ENCODE peak calls at places on chromosome 18, in five cellular contexts. I is right cardiac atrium, Q is stomach, B is A673, D is fibroblast of lung. F is an unnamed sample.

GRCh38 chr18:59505311-59505710 is 146.2 kb upstream of the LMAN1 start:
- DNase-seq in I (no peak), Q (no peak), B (no peak), D (peak), F (no peak)

GRCh38 chr18:35478520-35479435 is 19.0 kb downstream of the INO80C start:
- DNase-seq in I (no peak), Q (peak), B (peak), D (peak), F (no peak)

GRCh38 chr18:6558770-6559169 is 144.1 kb upstream of the L3MBTL4 start:
- DNase-seq in I (no peak), Q (no peak), B (no peak), D (no peak), F (no peak)

GRCh38 chr18:23073996-23074606 is 61.2 kb upstream of the CABLES1 start:
- DNase-seq in I (no peak), Q (no peak), B (no peak), D (no peak), F (no peak)

GRCh38 chr18:54995421-54995820 is 36.2 kb upstream of the CCDC68 start:
- DNase-seq in I (no peak), Q (no peak), B (no peak), D (no peak), F (no peak)

GRCh38 chr18:23977709-23978483 is 36.7 kb upstream of the TTC39C start:
- DNase-seq in I (no peak), Q (no peak), B (no peak), D (peak), F (no peak)

GRCh38 chr18:66210875-66211274 is 393.0 kb downstream of the CDH19 start:
- DNase-seq in I (no peak), Q (no peak), B (no peak), D (peak), F (no peak)

GRCh38 chr18:23861326-23861725 is 153.2 kb upstream of the TTC39C start:
- DNase-seq in I (no peak), Q (no peak), B (no peak), D (no peak), F (no peak)

GRCh38 chr18:63339920-63340484 is 20.4 kb upstream of the BCL2 start:
- DNase-seq in I (no peak), Q (no peak), B (peak), D (peak), F (peak)

GRCh38 chr18:5600376-5601071 is 56.7 kb upstream of the EPB41L3 start:
- DNase-seq in I (no peak), Q (no peak), B (peak), D (no peak), F (no peak)

GRCh38 chr18:42107287-42108045 is 152.4 kb downstream of the PIK3C3 start:
- DNase-seq in I (no peak), Q (no peak), B (no peak), D (no peak), F (no peak)

GRCh38 chr18:23458830-23459529 is 5.9 kb downstream of the RIOK3 start:
- DNase-seq in I (no peak), Q (no peak), B (no peak), D (no peak), F (no peak)

GRCh38 chr18:33761363-33761762 is 183.3 kb downstream of the ASXL3 start:
- DNase-seq in I (peak), Q (peak), B (peak), D (peak), F (peak)

GRCh38 chr18:62788891-62789290 is 73.5 kb downstream of the PHLPP1 start:
- DNase-seq in I (no peak), Q (no peak), B (no peak), D (peak), F (no peak)

GRCh38 chr18:55588001-55588875 is at the start of gene TCF4:
- DNase-seq in I (peak), Q (peak), B (peak), D (peak), F (peak)

GRCh38 chr18:75045249-75045648 is 163.7 kb downstream of the PTGR3 start:
- DNase-seq in I (no peak), Q (no peak), B (no peak), D (no peak), F (no peak)

GRCh38 chr18:22858121-22858520 is 75.0 kb upstream of the RBBP8 start:
- DNase-seq in I (no peak), Q (no peak), B (no peak), D (no peak), F (no peak)

GRCh38 chr18:23662309-23663263 is at the start of gene ANKRD29:
- DNase-seq in I (peak), Q (peak), B (peak), D (peak), F (peak)

GRCh38 chr18:23257686-23258565 is 122.6 kb downstream of the CABLES1 start:
- DNase-seq in I (peak), Q (no peak), B (no peak), D (peak), F (no peak)

GRCh38 chr18:11851156-11852047 is at the start of gene CHMP1B:
- DNase-seq in I (peak), Q (peak), B (peak), D (peak), F (peak)

GRCh38 chr18:39053569-39053968 is 1488.0 kb upstream of the CELF4 start:
- DNase-seq in I (no peak), Q (no peak), B (no peak), D (no peak), F (no peak)

GRCh38 chr18:61770279-61770678 is 122.5 kb downstream of the RNF152 start:
- DNase-seq in I (no peak), Q (no peak), B (no peak), D (no peak), F (no peak)

GRCh38 chr18:64409511-64409910 is 260.6 kb upstream of the LINC00305 start:
- DNase-seq in I (no peak), Q (no peak), B (peak), D (no peak), F (peak)

DNA sequence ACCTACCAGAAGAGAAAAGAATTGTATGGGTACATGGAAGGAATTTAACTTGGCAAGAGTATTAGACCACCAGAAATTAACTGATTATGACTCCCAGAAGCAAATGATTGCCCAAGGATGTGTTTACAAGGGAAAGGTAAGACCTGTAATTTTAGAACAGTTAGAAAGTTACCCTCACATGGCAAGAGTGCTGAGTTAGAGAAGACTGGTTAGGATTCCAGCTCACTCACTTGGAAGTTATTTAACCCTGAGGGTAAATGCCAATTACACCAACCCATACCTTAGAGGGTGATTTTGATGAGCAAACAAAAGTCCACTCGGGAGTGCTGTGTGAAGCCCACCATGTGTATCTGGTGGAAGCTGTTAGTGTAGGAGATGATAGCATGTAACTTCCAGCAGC is 170.2 kb downstream of the TPGS2 start:
- DNase-seq in I (no peak), Q (no peak), B (no peak), D (no peak), F (no peak)
- H3K27ac ChIP-seq in I (no peak), Q (no peak), B (no peak), D (no peak), F (no peak)

DNA sequence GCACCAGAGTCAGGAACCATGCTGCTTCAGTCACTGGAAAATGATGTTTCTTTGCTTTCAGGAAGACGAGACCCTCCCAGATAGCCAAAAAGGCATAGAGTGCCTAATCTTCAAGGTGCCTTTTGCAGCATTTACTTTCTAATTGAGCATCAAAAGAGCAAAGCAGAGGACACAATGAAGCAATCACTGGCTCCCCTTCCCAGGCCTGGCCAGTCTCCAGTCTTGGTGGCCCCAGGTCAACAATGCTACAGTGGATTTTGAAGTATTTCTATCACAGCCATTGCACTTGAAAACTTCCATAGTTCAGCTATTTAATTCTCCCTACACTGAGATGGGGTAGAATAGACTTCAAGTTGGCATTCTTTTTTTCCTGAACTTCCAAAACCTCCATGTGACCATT is 15.4 kb downstream of the ZBTB7C start:
- DNase-seq in I (no peak), Q (no peak), B (no peak), D (no peak), F (no peak)
- H3K27ac ChIP-seq in I (no peak), Q (no peak), B (no peak), D (no peak), F (no peak)

GRCh38 chr18:51107594-51108305 is 77.7 kb downstream of the SMAD4 start:
- DNase-seq in I (no peak), Q (no peak), B (no peak), D (no peak), F (no peak)
- H3K27ac ChIP-seq in I (no peak), Q (no peak), B (no peak), D (no peak), F (no peak)

GRCh38 chr18:69957071-69957620 is 9.5 kb upstream of the CD226 start:
- DNase-seq in I (no peak), Q (no peak), B (no peak), D (no peak), F (no peak)
- H3K27ac ChIP-seq in I (no peak), Q (no peak), B (no peak), D (no peak), F (no peak)

GRCh38 chr18:79457239-79457638 is 61.5 kb downstream of the NFATC1 start:
- DNase-seq in I (no peak), Q (no peak), B (no peak), D (no peak), F (no peak)

GRCh38 chr18:79458131-79458838 is 62.6 kb downstream of the NFATC1 start:
- DNase-seq in I (peak), Q (peak), B (no peak), D (peak), F (peak)

GRCh38 chr18:79456105-79456980 is 60.6 kb downstream of the NFATC1 start:
- DNase-seq in I (no peak), Q (no peak), B (no peak), D (no peak), F (no peak)

GRCh38 chr18:79458917-79459803 is 63.4 kb downstream of the NFATC1 start:
- DNase-seq in I (peak), Q (no peak), B (no peak), D (no peak), F (no peak)

GRCh38 chr18:79457652-79458051 is 61.9 kb downstream of the NFATC1 start:
- DNase-seq in I (no peak), Q (no peak), B (no peak), D (no peak), F (no peak)
- H3K27ac ChIP-seq in I (no peak), Q (no peak), B (no peak), D (no peak), F (no peak)

DNA sequence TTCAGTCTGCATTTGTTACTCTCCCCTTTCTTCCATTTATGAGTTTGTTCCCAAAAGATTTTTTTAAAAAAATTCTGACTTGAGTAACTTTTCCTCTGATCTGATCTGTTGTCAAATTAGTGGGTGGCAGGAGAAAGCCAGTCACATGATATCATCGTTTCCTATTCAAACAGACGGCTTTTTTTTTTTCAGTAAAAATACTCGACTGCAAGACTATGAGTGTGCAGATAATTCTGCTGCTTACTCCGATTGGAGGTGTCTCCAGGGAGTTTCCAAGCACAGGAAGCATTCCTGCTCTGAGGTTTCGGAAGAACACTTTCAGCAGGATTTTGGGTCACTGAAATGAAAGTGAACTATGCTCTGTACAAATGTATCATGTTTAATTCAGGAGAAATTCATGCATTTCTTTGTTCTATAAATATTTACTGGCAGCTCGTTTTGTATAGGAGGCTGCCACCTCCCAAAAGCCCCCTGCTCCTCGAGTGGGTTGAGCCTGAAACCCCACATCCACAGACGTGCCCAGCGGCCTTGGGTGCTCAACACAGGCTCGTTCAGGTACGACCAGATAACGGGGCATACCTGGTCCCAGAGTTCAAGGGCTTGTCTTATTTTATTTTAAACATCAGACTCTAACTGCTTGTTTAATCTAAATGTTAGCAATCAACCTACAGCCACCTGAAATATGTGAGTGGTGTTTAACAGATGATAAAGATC is 126.9 kb upstream of the ZNF516 start:
- DNase-seq in I (no peak), Q (no peak), B (peak), D (peak), F (no peak)
- H3K27ac ChIP-seq in I (no peak), Q (peak), B (peak), D (no peak), F (no peak)

GRCh38 chr18:10485475-10485874 is 31.0 kb downstream of the APCDD1 start:
- DNase-seq in I (no peak), Q (no peak), B (no peak), D (no peak), F (no peak)

GRCh38 chr18:10477863-10478260 is 23.4 kb downstream of the APCDD1 start:
- DNase-seq in I (no peak), Q (no peak), B (no peak), D (no peak), F (no peak)

GRCh38 chr18:10482985-10483949 is 28.8 kb downstream of the APCDD1 start:
- DNase-seq in I (no peak), Q (no peak), B (no peak), D (no peak), F (no peak)

GRCh38 chr18:10481831-10482230 is 27.4 kb downstream of the APCDD1 start:
- DNase-seq in I (no peak), Q (no peak), B (peak), D (no peak), F (no peak)

GRCh38 chr18:10482363-10482984 is 28.0 kb downstream of the APCDD1 start:
- DNase-seq in I (no peak), Q (no peak), B (peak), D (no peak), F (no peak)
- H3K27ac ChIP-seq in I (no peak), Q (no peak), B (peak), D (no peak), F (no peak)

DNA sequence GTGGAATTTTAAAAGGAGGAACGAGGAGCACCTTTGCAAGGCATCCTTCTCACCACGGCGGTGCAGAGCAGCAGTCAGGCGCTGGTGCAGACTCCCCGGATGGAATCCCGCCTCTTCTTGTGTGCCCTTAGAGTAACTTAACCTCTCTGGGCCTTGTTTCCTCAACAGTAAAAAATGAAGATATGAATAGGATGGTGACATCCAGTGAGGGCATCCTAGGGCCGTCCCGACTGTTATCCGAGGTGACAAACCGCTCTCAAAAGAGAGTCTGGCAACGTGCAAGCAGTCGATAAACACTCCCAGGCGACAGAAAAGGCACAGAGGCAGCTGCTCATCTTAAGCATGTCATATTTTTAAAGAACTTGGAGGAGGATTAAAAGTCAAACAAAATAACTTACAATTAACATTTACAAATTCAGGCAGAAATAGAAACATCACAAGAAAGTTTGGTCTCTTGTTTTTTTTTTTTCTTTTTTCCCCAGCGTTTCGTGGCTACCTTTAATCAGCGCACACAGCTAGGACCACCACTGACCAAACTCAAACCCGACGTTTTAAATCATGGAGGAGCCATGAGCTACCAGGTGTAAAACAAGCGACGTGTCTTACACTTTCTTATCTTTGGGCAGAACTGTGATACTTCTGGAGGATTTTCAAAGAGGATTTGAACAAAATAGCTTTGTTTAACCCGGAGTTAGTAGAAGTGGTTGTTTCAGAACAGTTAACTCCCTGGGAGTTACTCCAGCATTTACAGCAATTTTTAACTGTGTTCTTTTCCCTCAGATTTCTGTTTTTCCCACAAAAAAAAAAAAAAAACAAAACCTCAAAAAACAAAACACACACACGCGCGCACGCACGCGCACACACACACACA is 2.1 kb downstream of the MBP start:
- DNase-seq in I (no peak), Q (no peak), B (no peak), D (no peak), F (no peak)
- H3K27ac ChIP-seq in I (peak), Q (peak), B (no peak), D (no peak), F (no peak)

GRCh38 chr18:48990497-48991298 is 39.9 kb upstream of the SMAD7 start:
- DNase-seq in I (peak), Q (no peak), B (no peak), D (peak), F (no peak)
- H3K27ac ChIP-seq in I (peak), Q (no peak), B (no peak), D (peak), F (no peak)

GRCh38 chr18:13611058-13611615 is 115.2 kb downstream of the FAM210A start:
- DNase-seq in I (peak), Q (no peak), B (peak), D (peak), F (no peak)

GRCh38 chr18:13611616-13612110 is 114.7 kb downstream of the FAM210A start:
- DNase-seq in I (peak), Q (no peak), B (peak), D (peak), F (no peak)

GRCh38 chr18:13608791-13609552 is 117.4 kb downstream of the FAM210A start:
- DNase-seq in I (no peak), Q (no peak), B (no peak), D (no peak), F (no peak)

GRCh38 chr18:13612111-13612997 is 114.0 kb downstream of the FAM210A start:
- DNase-seq in I (no peak), Q (peak), B (no peak), D (no peak), F (no peak)

DNA sequence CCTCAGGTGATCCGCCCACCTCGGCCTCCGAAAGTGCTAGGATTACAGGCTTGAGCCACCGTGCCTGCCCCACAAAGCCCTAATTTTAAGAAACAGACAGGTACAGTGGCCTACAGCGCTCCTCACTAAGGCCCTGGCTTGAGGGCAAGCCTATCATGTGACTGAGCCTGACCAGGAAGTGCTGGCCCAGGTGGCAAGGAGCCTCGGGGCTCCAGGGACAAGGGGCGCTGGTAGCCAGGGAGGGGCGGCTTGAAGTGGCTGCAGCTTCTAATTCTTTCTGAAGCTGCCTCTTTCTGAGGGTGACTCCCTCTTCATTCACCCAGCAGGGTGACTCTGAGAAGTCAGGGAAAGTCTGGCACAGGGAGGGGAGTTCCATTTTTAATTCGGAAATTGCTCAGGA is 115.8 kb downstream of the FAM210A start:
- DNase-seq in I (no peak), Q (no peak), B (peak), D (no peak), F (no peak)
- H3K27ac ChIP-seq in I (peak), Q (peak), B (no peak), D (no peak), F (no peak)

F was measured in SJCRH30.